ENCODE peak calls at places on chromosomes 1 and 21, in four cellular contexts. G is WTC11, X is cardiac muscle cell, Q is omental fat pad. J is an unnamed sample.

GRCh38 chr1:82903626-82904025 is 1095.3 kb downstream of the TTLL7 start:
- DNase-seq in G (no peak), X (no peak), Q (no peak), J (no peak)

GRCh38 chr1:209858561-209859103 is 30.9 kb downstream of the UTP25 start:
- DNase-seq in G (peak), X (no peak), Q (no peak), J (no peak)

GRCh38 chr1:21736876-21737275 is 46.1 kb downstream of the USP48 start:
- DNase-seq in G (no peak), X (no peak), Q (no peak), J (no peak)

GRCh38 chr1:155070392-155070700 is 6.8 kb downstream of the EFNA4 start:
- DNase-seq in G (no peak), X (no peak), Q (no peak), J (no peak)

GRCh38 chr1:220331318-220331717 is 59.1 kb upstream of the RAB3GAP2 start:
- DNase-seq in G (no peak), X (no peak), Q (no peak), J (no peak)

GRCh38 chr1:1947493-1947892 is 28.4 kb upstream of the TMEM52 start:
- DNase-seq in G (no peak), X (no peak), Q (no peak), J (no peak)

GRCh38 chr21:42153046-42153685 is 65.8 kb upstream of the ABCG1 start:
- DNase-seq in G (no peak), X (no peak), Q (no peak), J (no peak)

GRCh38 chr1:207248544-207249206 is 72.8 kb upstream of the CD55 start:
- DNase-seq in G (no peak), X (peak), Q (no peak), J (no peak)

GRCh38 chr1:52127181-52128175 is 14.4 kb upstream of the ZFYVE9 start:
- DNase-seq in G (no peak), X (peak), Q (no peak), J (no peak)

GRCh38 chr1:157558119-157558518 is 5.8 kb upstream of the FCRL5 start:
- DNase-seq in G (no peak), X (no peak), Q (no peak), J (no peak)

GRCh38 chr1:151800830-151801229 is 4.4 kb downstream of the LINGO4 start:
- DNase-seq in G (no peak), X (no peak), Q (no peak), J (no peak)

GRCh38 chr1:17460265-17460664 is 20.8 kb upstream of the RCC2 start:
- DNase-seq in G (no peak), X (no peak), Q (no peak), J (no peak)

DNA sequence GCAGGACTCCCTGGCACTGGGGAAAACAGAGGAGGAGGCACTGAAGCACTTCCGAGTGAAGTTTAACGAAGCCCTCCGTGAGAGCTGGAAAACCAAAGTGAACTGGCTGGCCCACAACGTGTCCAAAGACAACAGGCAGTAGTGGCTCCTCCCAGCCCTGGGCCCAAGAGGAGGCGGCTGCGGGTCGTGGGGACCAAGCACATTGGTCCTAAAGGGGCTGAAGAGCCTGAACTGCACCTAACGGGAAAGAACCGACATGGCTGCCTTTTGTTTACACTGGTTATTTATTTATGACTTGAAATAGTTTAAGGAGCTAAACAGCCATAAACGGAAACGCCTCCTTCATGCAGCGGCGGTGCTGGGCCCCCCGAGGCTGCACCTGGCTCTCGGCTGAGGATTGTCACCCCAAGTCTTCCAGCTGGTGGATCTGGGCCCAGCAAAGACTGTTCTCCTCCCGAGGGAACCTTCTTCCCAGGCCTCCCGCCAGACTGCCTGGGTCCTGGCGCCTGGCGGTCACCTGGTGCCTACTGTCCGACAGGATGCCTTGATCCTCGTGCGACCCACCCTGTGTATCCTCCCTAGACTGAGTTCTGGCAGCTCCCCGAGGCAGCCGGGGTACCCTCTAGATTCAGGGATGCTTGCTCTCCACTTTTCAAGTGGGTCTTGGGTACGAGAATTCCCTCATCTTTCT is 75.5 kb downstream of the PIK3CD start:
- DNase-seq in G (no peak), X (no peak), Q (no peak), J (no peak)
- TF ChIP-seq CTCF in G (no peak), X (no peak), Q (no peak), J (no peak)

DNA sequence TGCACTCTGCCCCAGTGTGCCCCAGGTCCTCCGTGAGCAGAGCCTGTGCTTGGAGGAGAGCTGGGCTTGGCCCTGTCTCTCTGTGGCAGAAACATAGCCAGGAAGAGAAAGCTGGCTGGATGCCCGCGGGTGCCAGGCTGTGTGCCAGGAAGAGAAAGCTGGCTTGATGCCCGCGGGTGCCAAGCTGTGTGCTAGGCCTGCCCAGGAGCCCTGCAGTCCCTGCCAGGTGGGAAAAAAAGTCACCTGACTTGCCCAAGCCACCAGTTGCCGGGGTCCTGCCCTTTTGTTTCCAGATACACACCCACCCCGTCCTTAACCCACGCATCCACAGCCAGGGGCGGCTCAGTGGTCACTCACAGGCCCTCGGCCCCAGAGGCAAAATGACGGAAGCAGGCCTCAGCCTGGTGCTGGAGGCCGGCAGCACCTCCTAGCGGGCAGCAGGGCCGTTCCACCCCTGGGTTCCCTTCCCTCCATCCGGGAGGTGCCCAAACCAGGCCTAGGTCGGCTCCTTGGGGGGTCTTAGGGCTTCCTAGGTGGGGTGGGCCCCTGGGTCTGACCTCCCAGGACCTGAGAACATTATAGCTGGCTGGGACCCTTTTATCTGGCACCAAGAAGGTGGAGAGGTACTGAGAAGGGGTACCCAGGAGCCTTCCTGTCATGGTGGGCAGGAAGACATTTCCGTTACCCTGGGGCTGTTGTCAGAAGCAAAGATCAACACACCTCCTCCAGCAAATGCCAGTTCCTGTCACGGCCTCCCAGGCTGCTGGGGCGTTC is 9.1 kb downstream of the ITGB2 start:
- DNase-seq in G (no peak), X (no peak), Q (peak), J (no peak)
- TF ChIP-seq CTCF in G (no peak), X (peak), Q (no peak), J (no peak)

DNA sequence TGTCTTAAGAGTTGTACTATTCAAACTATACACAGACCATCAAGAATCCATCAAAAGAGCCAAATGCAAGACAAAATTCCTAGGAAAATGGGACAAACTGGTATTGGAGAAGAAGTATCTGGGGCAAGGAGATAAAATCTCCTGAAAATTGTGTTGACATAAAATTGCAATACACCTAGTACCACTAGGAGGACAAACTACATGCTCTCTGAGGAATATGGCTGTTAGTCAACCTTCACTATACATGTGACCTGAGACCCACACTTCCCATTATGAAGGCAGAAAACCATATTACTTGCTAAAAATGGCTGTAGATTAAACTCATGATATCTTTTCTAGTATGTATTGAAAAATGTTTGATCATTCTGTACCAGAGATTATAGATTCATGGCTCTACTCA is 30.0 kb downstream of the IRF2BP2 start:
- DNase-seq in G (no peak), X (no peak), Q (no peak), J (no peak)
- TF ChIP-seq CTCF in G (no peak), X (peak), Q (no peak), J (peak)

DNA sequence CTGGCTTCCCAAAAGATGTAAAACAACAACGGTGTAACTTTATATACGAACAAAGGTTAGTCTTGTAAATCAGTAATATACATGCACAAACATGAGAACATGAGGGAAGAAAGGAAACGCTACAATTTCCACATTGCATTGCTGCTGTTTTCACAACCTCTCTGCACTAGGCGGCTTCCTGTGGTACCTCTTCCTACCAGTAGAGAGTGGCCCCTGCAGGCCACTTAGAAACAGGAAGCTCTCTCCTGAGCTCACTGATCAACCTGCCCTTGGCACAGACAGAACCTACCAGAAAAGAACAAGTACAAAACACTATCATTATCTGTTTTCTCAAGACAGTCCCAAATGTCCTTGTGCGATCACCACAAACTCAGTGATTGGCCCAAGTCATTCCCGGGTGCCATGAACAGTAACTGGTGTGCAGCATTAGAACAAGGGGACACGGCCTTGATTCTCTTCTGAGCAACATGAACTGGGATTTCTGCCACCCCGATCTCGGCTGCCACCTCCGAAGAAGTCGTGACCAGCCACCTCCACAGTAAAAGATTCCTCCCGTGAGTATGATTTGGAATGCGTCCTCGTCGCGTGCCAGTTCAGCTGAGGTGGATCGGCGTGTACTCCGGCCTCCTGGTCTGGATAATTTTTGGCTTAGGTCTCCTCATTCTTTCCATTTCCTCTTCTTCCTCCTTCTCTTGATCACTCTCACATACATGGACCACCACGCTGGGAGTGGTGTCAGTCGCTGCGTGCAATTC is 5.7 kb upstream of the KCNE1 start:
- DNase-seq in G (no peak), X (no peak), Q (no peak), J (no peak)
- TF ChIP-seq CTCF in G (no peak), X (peak), Q (no peak), J (no peak)

GRCh38 chr1:165686121-165686970 is 12.0 kb downstream of the ALDH9A1 start:
- DNase-seq in G (peak), X (no peak), Q (no peak), J (no peak)
- TF ChIP-seq CTCF in G (no peak), X (peak), Q (no peak), J (no peak)

GRCh38 chr1:8598060-8598724 is 219.2 kb downstream of the RERE start:
- DNase-seq in G (no peak), X (peak), Q (no peak), J (no peak)
- TF ChIP-seq CTCF in G (no peak), X (peak), Q (no peak), J (no peak)

GRCh38 chr1:171717080-171717479 is 24.8 kb downstream of the VAMP4 start:
- DNase-seq in G (no peak), X (no peak), Q (no peak), J (no peak)
- TF ChIP-seq CTCF in G (no peak), X (no peak), Q (no peak), J (no peak)

GRCh38 chr1:20530261-20530660 is 22.1 kb upstream of the FAM43B start:
- DNase-seq in G (no peak), X (no peak), Q (no peak), J (no peak)
- TF ChIP-seq CTCF in G (no peak), X (no peak), Q (no peak), J (no peak)

GRCh38 chr1:19367584-19368041 is 55.5 kb downstream of the SLC66A1 start:
- DNase-seq in G (no peak), X (peak), Q (no peak), J (no peak)

GRCh38 chr1:19368964-19369363 is 56.8 kb downstream of the SLC66A1 start:
- DNase-seq in G (no peak), X (no peak), Q (no peak), J (no peak)

GRCh38 chr1:19368050-19368449 is 55.9 kb downstream of the SLC66A1 start:
- DNase-seq in G (no peak), X (no peak), Q (no peak), J (no peak)

GRCh38 chr1:19365711-19366110 is 53.6 kb downstream of the SLC66A1 start:
- DNase-seq in G (no peak), X (no peak), Q (no peak), J (no peak)

GRCh38 chr1:19366599-19367315 is 54.6 kb downstream of the SLC66A1 start:
- DNase-seq in G (no peak), X (no peak), Q (no peak), J (no peak)
- TF ChIP-seq CTCF in G (no peak), X (no peak), Q (no peak), J (no peak)

DNA sequence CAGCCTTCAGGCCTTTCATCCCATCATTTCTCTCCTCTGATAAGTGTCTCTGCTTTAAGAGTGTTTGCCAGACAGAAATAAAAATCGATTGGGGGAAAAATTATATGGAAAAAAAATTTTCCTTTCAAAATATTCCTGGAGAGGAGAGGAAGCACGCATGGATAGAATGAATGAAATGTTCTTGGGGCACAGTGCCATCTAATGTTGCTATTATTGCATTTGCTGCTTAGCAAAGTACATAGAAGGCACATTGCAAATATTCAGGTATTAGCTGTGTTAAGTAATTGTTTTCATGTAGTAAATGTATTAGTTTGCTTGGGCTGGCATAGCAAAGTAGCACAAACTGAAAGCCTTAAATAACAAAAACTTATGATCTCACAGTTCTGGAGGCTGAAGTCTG is 18.1 kb downstream of the B3GALT5 start:
- DNase-seq in G (no peak), X (no peak), Q (no peak), J (no peak)
- TF ChIP-seq CTCF in G (no peak), X (no peak), Q (no peak), J (no peak)

J was measured in mesothelial cell of epicardium.